ENCODE peak calls at places on chromosomes 1 and 21, in six cellular contexts. B, E, Q, G, U and J are unnamed samples.

GRCh38 chr21:45972353-45972715 is 9.2 kb upstream of the COL6A1 start:
- DNase-seq in U (no peak), G (no peak), E (no peak), B (no peak), Q (peak), J (no peak)

GRCh38 chr1:226549937-226550670 is 1.5 kb downstream of the STUM start:
- DNase-seq in B (peak), Q (peak), E (peak), G (peak), U (no peak), J (peak)

GRCh38 chr1:180211860-180212229 is 18.2 kb upstream of the LHX4 start:
- DNase-seq in B (no peak), Q (no peak), U (no peak), G (no peak), E (peak), J (no peak)

GRCh38 chr1:93722081-93723031 is 40.7 kb upstream of the BCAR3 start:
- DNase-seq in B (no peak), Q (no peak), E (no peak), U (no peak), G (no peak), J (no peak)

GRCh38 chr1:207022996-207023679 is 9.4 kb downstream of the C1orf116 start:
- DNase-seq in B (no peak), G (no peak), U (no peak), E (no peak), Q (no peak), J (no peak)

GRCh38 chr1:118809586-118809985 is 178.6 kb downstream of the TBX15 start:
- DNase-seq in Q (no peak), E (no peak), G (no peak), U (no peak), B (no peak), J (no peak)

GRCh38 chr1:9910080-9910424 is at the start of gene CTNNBIP1:
- DNase-seq in E (no peak), Q (no peak), B (no peak), G (no peak), U (no peak), J (no peak)

GRCh38 chr1:61616830-61617229 is 108.1 kb downstream of the TM2D1 start:
- DNase-seq in Q (no peak), G (no peak), E (peak), B (no peak), U (no peak), J (no peak)

GRCh38 chr21:36818051-36818450 is 119.1 kb downstream of the SIM2 start:
- DNase-seq in B (no peak), G (no peak), U (no peak), E (no peak), Q (no peak), J (no peak)

GRCh38 chr1:50418600-50419109 is 4.6 kb downstream of the DMRTA2 start:
- DNase-seq in U (no peak), Q (no peak), E (no peak), B (peak), G (peak), J (no peak)

GRCh38 chr1:155013632-155014031 is 11.0 kb downstream of the ZBTB7B start:
- DNase-seq in B (no peak), G (no peak), E (no peak), U (no peak), Q (no peak), J (no peak)

GRCh38 chr1:93839756-93840155 is 39.2 kb downstream of the DNTTIP2 start:
- DNase-seq in E (peak), U (no peak), Q (no peak), G (no peak), B (no peak), J (no peak)

GRCh38 chr1:39829791-39830533 is 41.3 kb upstream of the BMP8B start:
- DNase-seq in G (no peak), U (peak), E (peak), Q (no peak), B (no peak), J (no peak)

GRCh38 chr1:168392958-168393357 is 112.3 kb downstream of the TBX19 start:
- DNase-seq in G (no peak), U (no peak), Q (no peak), E (no peak), B (no peak), J (no peak)

GRCh38 chr1:173970252-173970651 is 51.9 kb downstream of the RC3H1 start:
- DNase-seq in E (no peak), G (no peak), Q (no peak), U (no peak), B (no peak), J (no peak)

GRCh38 chr1:37481289-37482003 is 7.1 kb downstream of the ZC3H12A start:
- DNase-seq in B (no peak), U (no peak), E (no peak), G (no peak), Q (peak), J (no peak)

GRCh38 chr1:22236900-22237299 is 94.0 kb upstream of the WNT4 start:
- DNase-seq in U (no peak), B (no peak), E (no peak), G (no peak), Q (no peak), J (no peak)

GRCh38 chr1:174433451-174433850 is 14.3 kb upstream of the GPR52 start:
- DNase-seq in G (no peak), E (peak), B (no peak), Q (no peak), U (peak), J (no peak)

GRCh38 chr1:41662061-41662655 is 177.7 kb upstream of the EDN2 start:
- DNase-seq in B (peak), U (peak), G (peak), E (peak), Q (peak), J (peak)

GRCh38 chr21:42400525-42400924 is 3.2 kb upstream of the UBASH3A start:
- DNase-seq in G (no peak), Q (no peak), B (no peak), U (no peak), E (peak), J (peak)

GRCh38 chr1:215599418-215599817 is 32.3 kb downstream of the KCTD3 start:
- DNase-seq in G (no peak), U (peak), B (no peak), E (peak), Q (no peak), J (no peak)

GRCh38 chr1:87104140-87104539 is 189.7 kb downstream of the HS2ST1 start:
- DNase-seq in E (peak), U (no peak), B (no peak), G (no peak), Q (no peak), J (no peak)

GRCh38 chr21:44450999-44451398 is 4.3 kb upstream of the LRRC3 start:
- DNase-seq in Q (no peak), B (peak), U (no peak), E (no peak), G (no peak), J (no peak)

GRCh38 chr1:30286241-30286983 is 437.0 kb downstream of the MATN1 start:
- DNase-seq in B (no peak), Q (no peak), E (no peak), G (no peak), U (no peak), J (no peak)

GRCh38 chr1:176692431-176692830 is 229.5 kb downstream of the PAPPA2 start:
- DNase-seq in G (no peak), E (no peak), Q (peak), U (no peak), B (no peak), J (no peak)

GRCh38 chr1:208009303-208009702 is 98.4 kb upstream of the CD34 start:
- DNase-seq in B (no peak), U (no peak), Q (no peak), G (no peak), E (no peak), J (no peak)

GRCh38 chr1:47758341-47759237 is 238.6 kb downstream of the TRABD2B start:
- DNase-seq in E (no peak), Q (no peak), B (peak), G (no peak), U (no peak), J (no peak)

GRCh38 chr21:29072873-29073221 is 601 bp downstream of the CCT8 start:
- DNase-seq in E (peak), B (no peak), Q (no peak), U (no peak), G (no peak), J (peak)

GRCh38 chr1:209202826-209203439 is 380.6 kb upstream of the CAMK1G start:
- DNase-seq in E (peak), G (peak), B (no peak), U (peak), Q (no peak), J (peak)

GRCh38 chr1:38027201-38028104 is 14.9 kb downstream of the UTP11 start:
- DNase-seq in B (no peak), G (no peak), Q (no peak), U (no peak), E (peak), J (no peak)

GRCh38 chr21:41373769-41374168 is 11.9 kb downstream of the MX2 start:
- DNase-seq in G (no peak), E (no peak), U (no peak), B (peak), Q (no peak), J (no peak)

GRCh38 chr1:176976771-176977170 is 187.7 kb downstream of the ASTN1 start:
- DNase-seq in G (no peak), Q (no peak), U (no peak), E (no peak), B (no peak), J (no peak)

GRCh38 chr1:232579958-232580705 is 49.8 kb downstream of the SIPA1L2 start:
- DNase-seq in Q (no peak), G (no peak), E (peak), U (no peak), B (no peak), J (no peak)

GRCh38 chr1:243487649-243488227 is 231.9 kb downstream of the SDCCAG8 start:
- DNase-seq in Q (no peak), B (peak), E (peak), G (no peak), U (no peak), J (no peak)

GRCh38 chr1:63723618-63724017 is 50.2 kb upstream of the ROR1 start:
- DNase-seq in Q (no peak), U (peak), E (peak), B (no peak), G (no peak), J (no peak)

DNA sequence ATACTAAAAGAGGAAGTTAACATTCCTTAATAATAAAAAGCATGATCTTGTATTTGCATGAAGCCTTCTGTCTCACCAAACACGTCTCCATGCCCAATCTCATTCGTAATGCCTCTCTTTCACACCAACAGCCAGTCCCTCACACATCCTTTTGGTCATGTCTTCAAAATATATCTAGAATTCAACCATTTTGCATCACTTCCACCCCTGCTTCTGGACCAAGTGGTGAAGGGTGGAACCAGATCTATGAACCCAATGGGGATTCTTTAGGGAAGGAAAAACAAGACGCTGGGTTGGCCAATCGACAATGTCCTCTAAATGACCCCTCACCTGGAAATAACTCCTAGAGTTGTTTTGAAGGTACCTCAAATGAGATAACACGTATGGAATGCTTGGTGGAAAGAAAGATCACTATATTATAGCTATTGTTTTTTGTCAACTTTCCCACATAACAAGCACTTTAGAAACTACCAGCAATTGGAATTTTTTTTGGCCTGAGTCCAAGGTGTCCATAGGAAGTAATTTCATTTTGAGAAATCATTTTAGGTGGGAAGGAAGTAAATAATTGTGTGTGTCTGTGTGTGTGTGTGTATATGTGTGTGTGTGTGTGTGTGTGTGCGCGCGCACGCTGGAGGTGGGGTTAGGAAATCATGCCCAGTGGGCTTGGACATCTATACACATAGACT is at the start of gene KCNA10:
- DNase-seq in E (no peak), B (no peak), U (no peak), Q (no peak), G (no peak), J (no peak)
- TF ChIP-seq CTCF in E (no peak), B (no peak), U (no peak), Q (no peak), G (no peak), J (no peak)

GRCh38 chr1:81801834-81802531 is 1.2 kb downstream of the ADGRL2 start:
- DNase-seq in B (peak), G (peak), E (peak), Q (peak), U (peak), J (peak)

GRCh38 chr1:81801032-81801833 is 499 bp downstream of the ADGRL2 start:
- DNase-seq in Q (peak), E (peak), G (peak), B (peak), U (peak), J (peak)

GRCh38 chr1:81804320-81804719 is 3.6 kb downstream of the ADGRL2 start:
- DNase-seq in E (no peak), B (no peak), G (no peak), U (no peak), Q (no peak), J (no peak)

GRCh38 chr1:81803423-81804103 is 2.8 kb downstream of the ADGRL2 start:
- DNase-seq in B (peak), E (peak), Q (no peak), G (peak), U (peak), J (no peak)

DNA sequence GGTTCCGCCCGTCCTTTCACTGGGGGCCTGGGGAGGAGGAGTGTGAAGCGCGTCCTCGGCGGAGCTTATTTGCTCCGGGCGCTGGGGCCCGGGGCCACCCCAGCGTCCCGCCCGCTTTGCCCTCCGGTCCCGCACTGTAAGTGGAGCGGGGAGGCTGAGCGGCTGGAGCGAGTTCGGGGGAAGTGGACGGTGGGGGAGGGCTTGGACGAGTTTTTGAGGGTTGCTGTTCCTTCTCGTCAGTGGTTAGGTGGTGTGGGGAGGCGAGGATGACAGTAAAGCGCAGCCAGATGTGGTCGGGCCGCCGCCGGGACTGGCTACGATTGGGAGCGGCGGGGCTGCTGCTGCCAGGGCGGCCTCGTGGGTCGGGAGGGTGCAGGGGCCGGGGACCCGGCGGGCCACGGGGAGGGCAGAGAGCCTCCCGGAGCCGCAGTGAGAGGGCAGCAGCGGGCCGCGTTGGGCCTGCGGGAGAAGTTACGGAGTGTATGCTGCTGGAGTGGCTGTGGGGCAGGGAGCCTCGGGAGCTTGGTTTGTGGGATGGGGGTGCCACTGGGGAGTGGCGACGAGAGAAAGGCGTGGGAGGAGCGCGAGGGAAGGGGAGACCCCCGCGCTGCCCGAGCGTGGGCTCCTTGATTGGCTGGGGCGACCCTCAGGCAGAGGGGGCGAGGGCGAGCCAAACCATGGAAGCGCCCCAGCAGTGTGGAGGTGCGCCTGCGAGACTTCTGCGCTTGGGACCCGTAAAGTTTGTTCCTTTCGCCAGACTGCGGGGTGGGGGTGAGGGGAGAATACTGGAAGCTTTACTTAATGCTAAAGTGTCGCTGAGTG is 2.1 kb downstream of the ADGRL2 start:
- DNase-seq in B (peak), U (peak), E (peak), Q (peak), G (peak), J (peak)
- TF ChIP-seq CTCF in B (peak), U (peak), E (peak), Q (peak), G (no peak), J (no peak)

DNA sequence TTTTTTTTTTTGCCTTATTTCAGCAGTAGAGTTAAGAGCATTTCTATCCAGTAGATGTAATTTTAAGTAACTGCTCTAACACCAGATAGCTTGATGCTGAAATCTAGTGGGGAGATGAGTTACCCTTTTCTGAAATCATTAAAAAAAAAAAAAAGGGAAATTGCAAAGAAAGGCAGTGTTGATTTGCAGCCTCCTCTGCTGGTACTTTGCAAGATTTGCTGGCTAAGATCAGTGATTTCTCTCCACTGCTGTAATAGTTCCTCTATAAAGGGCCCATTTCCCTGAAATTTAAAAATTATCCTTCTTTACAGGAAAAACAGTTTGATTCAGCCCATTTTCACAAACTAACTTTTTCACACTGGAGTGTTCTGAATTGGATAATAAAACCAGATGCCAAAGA is 120.6 kb downstream of the PTBP2 start:
- DNase-seq in B (no peak), Q (no peak), U (no peak), E (no peak), G (no peak), J (no peak)
- TF ChIP-seq CTCF in B (peak), Q (no peak), U (peak), E (no peak), G (no peak), J (no peak)

GRCh38 chr21:18369115-18369514 is 34.5 kb downstream of the TMPRSS15 start:
- DNase-seq in U (no peak), B (no peak), G (no peak), E (no peak), Q (no peak), J (peak)
- TF ChIP-seq CTCF in U (no peak), B (peak), G (no peak), E (no peak), Q (no peak), J (peak)

DNA sequence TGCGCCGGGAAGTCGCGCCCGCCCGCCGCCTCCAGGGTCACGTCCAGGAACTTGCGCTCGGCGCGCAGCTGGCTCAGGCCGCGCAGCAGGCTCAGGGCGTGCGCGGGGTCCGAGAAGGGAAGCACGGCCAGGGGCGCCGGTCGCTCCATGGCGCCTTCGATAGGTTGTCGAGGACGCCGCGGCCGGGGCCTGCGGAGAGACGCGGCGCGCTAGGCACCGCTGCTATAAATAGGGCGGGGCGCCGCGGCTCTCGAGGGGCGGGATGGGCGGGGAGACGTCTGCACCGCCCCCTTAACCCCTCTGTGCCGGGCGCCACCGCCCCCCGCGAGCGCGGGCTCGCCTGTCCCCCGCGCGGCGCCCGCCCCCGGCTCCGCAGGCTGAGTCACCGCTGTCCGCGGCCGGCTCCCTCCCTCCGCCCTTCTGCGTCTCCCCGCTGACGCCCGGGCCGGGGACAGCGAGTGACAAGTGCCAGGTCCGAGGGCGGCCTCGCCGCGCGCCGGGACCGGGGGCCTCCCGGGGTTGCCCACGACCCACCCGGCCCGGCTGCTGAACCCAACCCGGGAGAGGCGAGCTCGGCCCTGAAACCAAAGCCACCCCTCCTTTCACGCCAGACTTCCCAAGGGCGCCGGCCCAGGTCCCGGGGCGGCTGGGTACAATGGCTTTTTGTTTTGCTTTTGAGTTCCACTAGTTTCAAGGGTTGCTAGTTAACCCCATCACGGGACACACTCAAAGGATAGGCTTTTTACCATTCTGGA is at the start of gene KLHL21:
- DNase-seq in Q (peak), E (peak), G (peak), B (peak), U (peak), J (peak)
- TF ChIP-seq CTCF in Q (no peak), E (no peak), G (no peak), B (no peak), U (no peak), J (no peak)

GRCh38 chr21:25607151-25607811 is at the start of gene MRPL39:
- DNase-seq in E (peak), Q (peak), G (peak), U (peak), B (peak), J (peak)
- TF ChIP-seq CTCF in E (peak), Q (peak), G (peak), U (peak), B (peak), J (peak)

DNA sequence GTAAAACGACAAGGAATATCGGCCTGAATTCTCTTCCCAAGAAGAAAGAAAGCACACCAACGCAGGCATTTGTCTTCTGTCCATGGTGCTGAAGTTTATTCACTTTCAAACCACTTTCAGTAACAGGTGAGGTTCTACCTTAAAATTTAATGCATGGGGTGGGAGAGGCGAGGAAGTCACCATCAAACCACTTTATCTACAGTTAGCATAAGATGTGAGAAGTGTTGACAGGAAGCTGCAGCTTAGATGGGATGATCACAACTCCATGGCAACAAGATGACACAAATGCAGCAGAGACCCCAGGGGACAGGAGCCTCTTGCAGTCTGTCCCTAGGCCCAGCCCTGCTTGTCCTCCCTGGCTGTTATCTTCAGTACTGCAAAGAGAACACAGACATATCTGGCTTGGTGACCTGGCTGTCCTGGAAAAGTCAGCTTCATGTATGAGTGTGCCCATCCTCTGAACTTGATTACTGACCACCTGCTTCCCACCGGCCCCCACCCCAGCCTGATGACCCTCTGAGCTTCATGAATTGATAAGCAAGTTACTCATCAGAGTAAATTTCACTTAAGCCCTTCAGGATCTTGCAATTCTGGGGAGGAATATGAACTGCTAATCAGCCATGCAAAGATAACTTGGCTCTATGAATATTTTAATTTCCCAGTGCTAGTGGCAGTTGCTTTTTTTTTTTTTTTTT is 1.8 kb downstream of the NPPA start:
- DNase-seq in Q (no peak), B (no peak), U (no peak), E (peak), G (peak), J (no peak)
- TF ChIP-seq CTCF in Q (no peak), B (no peak), U (no peak), E (no peak), G (no peak), J (no peak)